ENCODE peak calls at places on chromosome 17, in seven cellular contexts. One of them, this sample, is unnamed. For H3K27me3, the result is how much of the 10 kb centered on the place peaks cover.

GRCh38 chr17:31489295-31490018 is 98.0 kb downstream of the RAB11FIP4 start:
- DNase-seq in CD8-positive, alpha-beta T cell: no peak
- DNase-seq in IMR-90: no peak
- DNase-seq in upper lobe of right lung: peak
- DNase-seq in esophagus muscularis mucosa: no peak
- DNase-seq in colonic mucosa: peak
- DNase-seq in A673: no peak
- DNase-seq in this sample: no peak

GRCh38 chr17:33273743-33274410 is 19.2 kb downstream of the ASIC2 start:
- DNase-seq in esophagus muscularis mucosa: no peak
- DNase-seq in A673: no peak
- DNase-seq in upper lobe of right lung: no peak
- DNase-seq in colonic mucosa: no peak
- DNase-seq in IMR-90: no peak
- DNase-seq in CD8-positive, alpha-beta T cell: no peak
- DNase-seq in this sample: no peak

GRCh38 chr17:3773511-3773910 is 27.5 kb downstream of the ITGAE start:
- DNase-seq in esophagus muscularis mucosa: no peak
- DNase-seq in upper lobe of right lung: no peak
- DNase-seq in CD8-positive, alpha-beta T cell: no peak
- DNase-seq in colonic mucosa: no peak
- DNase-seq in A673: no peak
- DNase-seq in IMR-90: peak
- DNase-seq in this sample: no peak

GRCh38 chr17:20293501-20293900 is 173.8 kb downstream of the LGALS9B start:
- DNase-seq in esophagus muscularis mucosa: no peak
- DNase-seq in CD8-positive, alpha-beta T cell: no peak
- DNase-seq in A673: no peak
- DNase-seq in colonic mucosa: no peak
- DNase-seq in IMR-90: no peak
- DNase-seq in upper lobe of right lung: no peak
- DNase-seq in this sample: no peak

GRCh38 chr17:47694018-47694817 is at the start of gene TBKBP1:
- DNase-seq in A673: peak
- DNase-seq in colonic mucosa: peak
- DNase-seq in CD8-positive, alpha-beta T cell: no peak
- DNase-seq in IMR-90: peak
- DNase-seq in upper lobe of right lung: peak
- DNase-seq in esophagus muscularis mucosa: no peak
- DNase-seq in this sample: no peak

GRCh38 chr17:82848022-82848592 is 8.3 kb upstream of the ZNF750 start:
- DNase-seq in CD8-positive, alpha-beta T cell: peak
- DNase-seq in IMR-90: peak
- DNase-seq in colonic mucosa: peak
- DNase-seq in A673: no peak
- DNase-seq in upper lobe of right lung: peak
- DNase-seq in esophagus muscularis mucosa: no peak
- DNase-seq in this sample: no peak

GRCh38 chr17:61376931-61377838 is 22.5 kb upstream of the TBX2 start:
- DNase-seq in esophagus muscularis mucosa: no peak
- DNase-seq in upper lobe of right lung: no peak
- DNase-seq in CD8-positive, alpha-beta T cell: no peak
- DNase-seq in colonic mucosa: no peak
- DNase-seq in A673: no peak
- DNase-seq in IMR-90: no peak
- DNase-seq in this sample: no peak

GRCh38 chr17:33310296-33310695 is 17.2 kb upstream of the ASIC2 start:
- DNase-seq in esophagus muscularis mucosa: no peak
- DNase-seq in colonic mucosa: no peak
- DNase-seq in IMR-90: no peak
- DNase-seq in upper lobe of right lung: no peak
- DNase-seq in CD8-positive, alpha-beta T cell: no peak
- DNase-seq in A673: no peak
- DNase-seq in this sample: no peak

GRCh38 chr17:61235821-61236197 is 163.8 kb upstream of the TBX2 start:
- DNase-seq in A673: no peak
- DNase-seq in colonic mucosa: no peak
- DNase-seq in upper lobe of right lung: no peak
- DNase-seq in esophagus muscularis mucosa: no peak
- DNase-seq in CD8-positive, alpha-beta T cell: no peak
- DNase-seq in IMR-90: peak
- DNase-seq in this sample: peak

GRCh38 chr17:35807371-35808144 is 1.7 kb upstream of the TAF15 start:
- DNase-seq in A673: peak
- DNase-seq in CD8-positive, alpha-beta T cell: no peak
- DNase-seq in colonic mucosa: no peak
- DNase-seq in IMR-90: peak
- DNase-seq in esophagus muscularis mucosa: no peak
- DNase-seq in upper lobe of right lung: no peak
- DNase-seq in this sample: peak

GRCh38 chr17:79968116-79968515 is 67.6 kb downstream of the TBC1D16 start:
- DNase-seq in IMR-90: no peak
- DNase-seq in colonic mucosa: no peak
- DNase-seq in CD8-positive, alpha-beta T cell: no peak
- DNase-seq in esophagus muscularis mucosa: no peak
- DNase-seq in upper lobe of right lung: peak
- DNase-seq in A673: peak
- DNase-seq in this sample: no peak
- H3K27me3 ChIP-seq in IMR-90: under half
- H3K27me3 ChIP-seq in colonic mucosa: under half
- H3K27me3 ChIP-seq in CD8-positive, alpha-beta T cell: under half
- H3K27me3 ChIP-seq in esophagus muscularis mucosa: under half
- H3K27me3 ChIP-seq in upper lobe of right lung: under half
- H3K27me3 ChIP-seq in A673: under half
- H3K27me3 ChIP-seq in this sample: under half

GRCh38 chr17:59330314-59330942 is 1.0 kb upstream of the YPEL2 start:
- DNase-seq in A673: no peak
- DNase-seq in esophagus muscularis mucosa: no peak
- DNase-seq in colonic mucosa: peak
- DNase-seq in upper lobe of right lung: peak
- DNase-seq in CD8-positive, alpha-beta T cell: no peak
- DNase-seq in IMR-90: no peak
- DNase-seq in this sample: no peak
- H3K4me3 ChIP-seq in A673: no peak
- H3K4me3 ChIP-seq in esophagus muscularis mucosa: peak
- H3K4me3 ChIP-seq in colonic mucosa: peak
- H3K4me3 ChIP-seq in upper lobe of right lung: peak
- H3K4me3 ChIP-seq in CD8-positive, alpha-beta T cell: no peak
- H3K4me3 ChIP-seq in IMR-90: no peak
- H3K4me3 ChIP-seq in this sample: no peak

GRCh38 chr17:65559802-65560627 is 1.4 kb downstream of the AXIN2 start:
- DNase-seq in IMR-90: no peak
- DNase-seq in CD8-positive, alpha-beta T cell: peak
- DNase-seq in colonic mucosa: peak
- DNase-seq in upper lobe of right lung: peak
- DNase-seq in A673: peak
- DNase-seq in esophagus muscularis mucosa: no peak
- DNase-seq in this sample: no peak

GRCh38 chr17:65560628-65561371 is 648 bp downstream of the AXIN2 start:
- DNase-seq in CD8-positive, alpha-beta T cell: peak
- DNase-seq in esophagus muscularis mucosa: peak
- DNase-seq in IMR-90: peak
- DNase-seq in upper lobe of right lung: peak
- DNase-seq in colonic mucosa: peak
- DNase-seq in A673: peak
- DNase-seq in this sample: no peak

GRCh38 chr17:65558683-65559311 is 2.7 kb downstream of the AXIN2 start:
- DNase-seq in upper lobe of right lung: peak
- DNase-seq in colonic mucosa: peak
- DNase-seq in IMR-90: no peak
- DNase-seq in esophagus muscularis mucosa: no peak
- DNase-seq in A673: peak
- DNase-seq in CD8-positive, alpha-beta T cell: no peak
- DNase-seq in this sample: no peak

GRCh38 chr17:65558311-65558682 is 3.2 kb downstream of the AXIN2 start:
- DNase-seq in A673: no peak
- DNase-seq in CD8-positive, alpha-beta T cell: no peak
- DNase-seq in upper lobe of right lung: no peak
- DNase-seq in colonic mucosa: peak
- DNase-seq in IMR-90: no peak
- DNase-seq in esophagus muscularis mucosa: no peak
- DNase-seq in this sample: no peak

GRCh38 chr17:65559483-65559801 is 2.0 kb downstream of the AXIN2 start:
- DNase-seq in upper lobe of right lung: no peak
- DNase-seq in esophagus muscularis mucosa: no peak
- DNase-seq in colonic mucosa: peak
- DNase-seq in IMR-90: no peak
- DNase-seq in CD8-positive, alpha-beta T cell: no peak
- DNase-seq in A673: no peak
- DNase-seq in this sample: no peak
- TF ChIP-seq CTCF in upper lobe of right lung: no peak
- TF ChIP-seq CTCF in esophagus muscularis mucosa: no peak
- TF ChIP-seq CTCF in colonic mucosa: no peak
- TF ChIP-seq CTCF in IMR-90: no peak
- TF ChIP-seq CTCF in CD8-positive, alpha-beta T cell: no peak
- TF ChIP-seq CTCF in A673: no peak
- TF ChIP-seq CTCF in this sample: no peak

GRCh38 chr17:5706835-5707234 is 122.5 kb upstream of the NLRP1 start:
- DNase-seq in upper lobe of right lung: peak
- DNase-seq in A673: peak
- DNase-seq in IMR-90: peak
- DNase-seq in esophagus muscularis mucosa: no peak
- DNase-seq in colonic mucosa: peak
- DNase-seq in CD8-positive, alpha-beta T cell: peak
- DNase-seq in this sample: no peak
- H3K27me3 ChIP-seq in upper lobe of right lung: under half
- H3K27me3 ChIP-seq in A673: under half
- H3K27me3 ChIP-seq in IMR-90: under half
- H3K27me3 ChIP-seq in esophagus muscularis mucosa: under half
- H3K27me3 ChIP-seq in colonic mucosa: under half
- H3K27me3 ChIP-seq in CD8-positive, alpha-beta T cell: under half
- H3K27me3 ChIP-seq in this sample: under half

GRCh38 chr17:18037482-18037881 is 1.5 kb downstream of the ATPAF2 start:
- DNase-seq in A673: no peak
- DNase-seq in upper lobe of right lung: no peak
- DNase-seq in CD8-positive, alpha-beta T cell: no peak
- DNase-seq in colonic mucosa: no peak
- DNase-seq in IMR-90: no peak
- DNase-seq in esophagus muscularis mucosa: no peak
- DNase-seq in this sample: no peak
- H3K4me3 ChIP-seq in A673: peak
- H3K4me3 ChIP-seq in upper lobe of right lung: no peak
- H3K4me3 ChIP-seq in CD8-positive, alpha-beta T cell: no peak
- H3K4me3 ChIP-seq in colonic mucosa: no peak
- H3K4me3 ChIP-seq in IMR-90: no peak
- H3K4me3 ChIP-seq in esophagus muscularis mucosa: no peak
- H3K4me3 ChIP-seq in this sample: no peak

DNA sequence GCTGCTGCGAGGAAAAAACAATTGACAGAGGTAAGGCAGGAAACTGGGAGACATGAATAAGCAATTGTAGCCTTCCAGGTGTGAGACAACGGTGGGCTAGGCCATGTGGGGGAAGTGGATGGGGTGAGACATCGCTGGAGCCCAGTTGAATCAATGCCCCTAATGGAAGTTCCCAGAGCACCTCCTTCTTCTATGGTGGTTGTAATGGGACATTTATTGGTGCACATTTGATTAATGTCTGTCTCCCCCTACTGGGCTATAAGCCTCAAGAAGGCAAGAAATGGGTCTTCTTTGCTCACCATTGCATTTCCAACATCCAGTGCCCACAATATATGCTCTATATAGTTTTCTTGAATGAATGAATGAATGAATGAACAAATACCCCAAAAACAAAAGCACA is 22.7 kb upstream of the CD300E start:
- DNase-seq in A673: peak
- DNase-seq in upper lobe of right lung: no peak
- DNase-seq in esophagus muscularis mucosa: no peak
- DNase-seq in IMR-90: no peak
- DNase-seq in colonic mucosa: no peak
- DNase-seq in CD8-positive, alpha-beta T cell: no peak
- DNase-seq in this sample: no peak
- TF ChIP-seq CTCF in A673: peak
- TF ChIP-seq CTCF in upper lobe of right lung: peak
- TF ChIP-seq CTCF in esophagus muscularis mucosa: no peak
- TF ChIP-seq CTCF in IMR-90: peak
- TF ChIP-seq CTCF in colonic mucosa: no peak
- TF ChIP-seq CTCF in CD8-positive, alpha-beta T cell: no peak
- TF ChIP-seq CTCF in this sample: no peak

DNA sequence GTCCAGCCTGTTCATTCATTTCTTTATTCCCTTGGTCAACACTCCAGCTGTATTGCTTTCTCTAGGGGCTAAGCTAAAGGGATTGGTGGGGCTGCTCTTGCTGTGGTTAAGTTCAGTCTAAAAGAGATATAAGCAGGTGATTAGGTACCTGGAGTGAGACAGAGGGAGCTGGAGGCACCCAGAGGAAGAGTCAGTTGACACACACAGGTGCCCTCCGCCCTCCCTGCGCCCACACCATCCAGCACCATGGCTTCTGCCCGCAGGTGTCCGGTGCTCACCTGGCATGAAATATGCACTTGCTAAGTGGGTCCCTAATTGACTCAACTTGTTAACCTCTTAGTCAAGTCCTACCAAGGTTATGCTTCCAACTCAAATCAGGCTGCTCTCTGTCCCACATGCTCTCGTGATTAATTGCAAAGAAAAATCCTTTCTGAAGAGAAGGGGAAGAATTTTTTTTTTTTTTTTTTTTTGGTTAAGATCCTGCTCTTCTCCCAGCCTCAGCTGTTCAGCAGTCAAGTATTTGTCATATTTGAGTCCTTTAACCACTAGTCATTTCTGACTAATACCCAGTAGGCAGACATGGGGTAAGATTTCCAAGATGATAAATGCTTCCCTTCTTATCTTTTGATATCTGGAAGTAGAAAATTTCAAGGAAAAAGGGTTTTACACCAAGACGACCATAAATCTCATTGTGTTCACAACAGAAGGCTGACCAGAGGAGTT is 199.8 kb upstream of the WSCD1 start:
- DNase-seq in colonic mucosa: no peak
- DNase-seq in A673: no peak
- DNase-seq in CD8-positive, alpha-beta T cell: no peak
- DNase-seq in upper lobe of right lung: no peak
- DNase-seq in esophagus muscularis mucosa: peak
- DNase-seq in IMR-90: no peak
- DNase-seq in this sample: no peak
- H3K27me3 ChIP-seq in colonic mucosa: under half
- H3K27me3 ChIP-seq in A673: under half
- H3K27me3 ChIP-seq in CD8-positive, alpha-beta T cell: under half
- H3K27me3 ChIP-seq in upper lobe of right lung: under half
- H3K27me3 ChIP-seq in esophagus muscularis mucosa: under half
- H3K27me3 ChIP-seq in IMR-90: under half
- H3K27me3 ChIP-seq in this sample: under half

GRCh38 chr17:38898291-38898679 is 27.1 kb upstream of the LASP1NB start:
- DNase-seq in upper lobe of right lung: no peak
- DNase-seq in A673: no peak
- DNase-seq in colonic mucosa: peak
- DNase-seq in CD8-positive, alpha-beta T cell: no peak
- DNase-seq in IMR-90: no peak
- DNase-seq in esophagus muscularis mucosa: no peak
- DNase-seq in this sample: no peak
- H3K4me3 ChIP-seq in upper lobe of right lung: peak
- H3K4me3 ChIP-seq in A673: no peak
- H3K4me3 ChIP-seq in colonic mucosa: no peak
- H3K4me3 ChIP-seq in CD8-positive, alpha-beta T cell: peak
- H3K4me3 ChIP-seq in IMR-90: no peak
- H3K4me3 ChIP-seq in esophagus muscularis mucosa: no peak
- H3K4me3 ChIP-seq in this sample: no peak

GRCh38 chr17:80773243-80773991 is 218.2 kb upstream of the CHMP6 start:
- DNase-seq in A673: no peak
- DNase-seq in colonic mucosa: no peak
- DNase-seq in CD8-positive, alpha-beta T cell: no peak
- DNase-seq in esophagus muscularis mucosa: no peak
- DNase-seq in upper lobe of right lung: no peak
- DNase-seq in IMR-90: peak
- DNase-seq in this sample: no peak
- TF ChIP-seq CTCF in A673: peak
- TF ChIP-seq CTCF in colonic mucosa: no peak
- TF ChIP-seq CTCF in CD8-positive, alpha-beta T cell: no peak
- TF ChIP-seq CTCF in esophagus muscularis mucosa: no peak
- TF ChIP-seq CTCF in upper lobe of right lung: no peak
- TF ChIP-seq CTCF in IMR-90: peak
- TF ChIP-seq CTCF in this sample: peak

GRCh38 chr17:2025622-2026309 is 632 bp upstream of the RTN4RL1 start:
- DNase-seq in upper lobe of right lung: peak
- DNase-seq in esophagus muscularis mucosa: no peak
- DNase-seq in A673: peak
- DNase-seq in colonic mucosa: peak
- DNase-seq in IMR-90: peak
- DNase-seq in CD8-positive, alpha-beta T cell: no peak
- DNase-seq in this sample: no peak
- H3K27me3 ChIP-seq in upper lobe of right lung: under half
- H3K27me3 ChIP-seq in esophagus muscularis mucosa: half or more
- H3K27me3 ChIP-seq in A673: under half
- H3K27me3 ChIP-seq in colonic mucosa: half or more
- H3K27me3 ChIP-seq in IMR-90: under half
- H3K27me3 ChIP-seq in CD8-positive, alpha-beta T cell: under half
- H3K27me3 ChIP-seq in this sample: under half

This sample was measured in BJ.